ENCODE peak calls at places on chromosome 19, in eight cellular contexts. W is activated naive CD8-positive, alpha-beta T cell treated with anti-CD3 and anti-CD28 coated beads, Interleukin-2, amount 50 U/mL, for 16 hours; L is AG10803; D is WTC11; Q is activated CD4-positive, alpha-beta T cell treated with anti-CD3 and anti-CD28 coated beads, Interleukin-2, amount 10 ng/mL, durations not matched to agents 7 days and 5 days; B is T follicular helper cell; P is NCI-H1092; H is stimulated activated CD4-positive, alpha-beta T cell treated with anti-CD3 and anti-CD28 coated beads, TNF-alpha, amount 100 ng/mL, for 48 hours. M is an unnamed sample.
A peak's percentile ranks its signal among the peaks of the same experiment; 100 is the strongest.

GRCh38 chr19:3545669-3546034 is 6.7 kb downstream of the TEKTIP1 start:
- DNase-seq in H (no peak), D (no peak), L (no peak), W (no peak), P (no peak), Q (no peak), B (no peak), M (no peak)

GRCh38 chr19:13260883-13261653 is 110.9 kb downstream of the IER2 start:
- DNase-seq in B (no peak), P (no peak), D (no peak), H (peak; percentile 8), W (no peak), L (peak; percentile 87), Q (peak; percentile 18), M (no peak)

GRCh38 chr19:51931921-51932320 is 4.6 kb downstream of the ZNF613 start:
- DNase-seq in Q (no peak), W (no peak), L (no peak), B (no peak), D (no peak), P (no peak), H (no peak), M (no peak)

GRCh38 chr19:35727053-35727955 is 9.5 kb downstream of the KMT2B start:
- DNase-seq in H (no peak), W (no peak), L (no peak), P (no peak), Q (no peak), D (no peak), B (no peak), M (no peak)

GRCh38 chr19:55472463-55472862 is 4.0 kb upstream of the ZNF628 start:
- DNase-seq in B (no peak), L (peak; percentile 86), P (no peak), W (no peak), Q (no peak), H (no peak), D (no peak), M (no peak)

GRCh38 chr19:17370026-17370587 is 7.0 kb downstream of the PLVAP start:
- DNase-seq in P (no peak), H (no peak), D (no peak), L (peak; percentile 47), W (no peak), B (no peak), Q (no peak), M (no peak)

GRCh38 chr19:51259348-51260245 is 8.7 kb downstream of the SIGLECL1 start:
- DNase-seq in Q (peak; percentile 64), H (peak; percentile 13), L (peak; percentile 26), W (no peak), P (peak; percentile 0), B (no peak), D (peak; percentile 66), M (no peak)

GRCh38 chr19:57227461-57227860 is 3.4 kb upstream of the AURKC start:
- DNase-seq in H (no peak), B (no peak), D (no peak), Q (no peak), P (no peak), L (no peak), W (no peak), M (no peak)

GRCh38 chr19:43782689-43783231 is 2.0 kb upstream of the KCNN4 start:
- DNase-seq in L (no peak), W (no peak), H (no peak), B (no peak), D (no peak), Q (no peak), P (no peak), M (no peak)

GRCh38 chr19:51742736-51743288 is 8.9 kb downstream of the FPR1 start:
- DNase-seq in W (no peak), L (peak; percentile 92), P (no peak), D (no peak), Q (no peak), H (no peak), B (no peak), M (no peak)

GRCh38 chr19:17751912-17752273 is 616 bp downstream of the FCHO1 start:
- DNase-seq in D (no peak), H (no peak), P (no peak), Q (no peak), L (no peak), W (no peak), B (no peak), M (no peak)

GRCh38 chr19:10761443-10762242 is 43.8 kb downstream of the DNM2 start:
- DNase-seq in H (no peak), L (no peak), D (peak; percentile 56), Q (no peak), B (no peak), P (no peak), W (no peak), M (no peak)

GRCh38 chr19:58154679-58155648 is 4.4 kb upstream of the ZNF329 start:
- DNase-seq in W (peak; percentile 97), L (peak; percentile 90), P (peak; percentile 77), B (peak; percentile 96), H (peak; percentile 98), Q (peak; percentile 96), D (peak; percentile 99), M (peak; percentile 96)

GRCh38 chr19:6697291-6697690 is 23.2 kb downstream of the C3 start:
- DNase-seq in L (no peak), D (no peak), Q (no peak), P (no peak), H (no peak), B (no peak), W (no peak), M (no peak)

GRCh38 chr19:1237027-1237659 is 662 bp downstream of the CBARP start:
- DNase-seq in P (no peak), Q (no peak), L (no peak), W (no peak), H (no peak), D (peak; percentile 36), B (no peak), M (no peak)

GRCh38 chr19:41796362-41796761 is at the start of gene CEACAM3:
- DNase-seq in D (no peak), Q (no peak), H (no peak), L (no peak), P (no peak), W (no peak), B (no peak), M (no peak)

GRCh38 chr19:15871570-15871969 is 26.3 kb downstream of the CYP4F2 start:
- DNase-seq in H (no peak), Q (peak; percentile 23), W (no peak), L (no peak), B (no peak), P (no peak), D (peak; percentile 59), M (no peak)

GRCh38 chr19:14149509-14149994 is 13.2 kb upstream of the ASF1B start:
- DNase-seq in W (no peak), B (peak; percentile 37), L (peak; percentile 67), Q (peak; percentile 72), H (no peak), P (no peak), D (no peak), M (peak; percentile 86)

GRCh38 chr19:306151-306900 is 15.1 kb upstream of the PLPP2 start:
- DNase-seq in H (no peak), W (no peak), D (no peak), Q (no peak), P (no peak), L (no peak), B (no peak), M (no peak)

GRCh38 chr19:16457195-16457953 is 14.4 kb downstream of the EPS15L1 start:
- DNase-seq in W (no peak), P (peak; percentile 38), Q (no peak), B (no peak), H (no peak), D (peak; percentile 32), L (peak; percentile 46), M (no peak)

GRCh38 chr19:18131841-18132596 is 20.9 kb upstream of the PIK3R2 start:
- DNase-seq in W (no peak), L (no peak), Q (no peak), B (no peak), H (no peak), P (no peak), D (peak; percentile 84), M (no peak)